ENCODE peak calls at places on chromosomes 1 and 21, in four cellular contexts. Z, S, X and Q are unnamed samples.

GRCh38 chr1:217857061-217857460 is 225.9 kb downstream of the SPATA17 start:
- DNase-seq in X (no peak), S (no peak), Z (no peak), Q (no peak)

GRCh38 chr1:155847823-155848529 is 9.0 kb downstream of the GON4L start:
- DNase-seq in S (no peak), Z (no peak), X (no peak), Q (no peak)

GRCh38 chr1:212979340-212980122 is 29.2 kb downstream of the VASH2 start:
- DNase-seq in X (no peak), Z (no peak), S (no peak), Q (no peak)

GRCh38 chr1:246008256-246008901 is 498.7 kb downstream of the SMYD3 start:
- DNase-seq in X (no peak), S (no peak), Z (no peak), Q (no peak)

GRCh38 chr1:18948048-18948912 is 8.2 kb downstream of the IFFO2 start:
- DNase-seq in Z (no peak), S (no peak), X (peak; percentile 51), Q (no peak)

GRCh38 chr1:6414443-6414844 is 5.3 kb downstream of the HES2 start:
- DNase-seq in Z (no peak), X (no peak), S (no peak), Q (peak; percentile 55)

GRCh38 chr21:27462786-27463185 is 495.9 kb upstream of the ADAMTS5 start:
- DNase-seq in Z (no peak), S (no peak), X (no peak), Q (no peak)

GRCh38 chr1:1929639-1930545 is 10.8 kb upstream of the TMEM52 start:
- DNase-seq in Z (no peak), S (no peak), X (peak; percentile 16), Q (no peak)

GRCh38 chr1:209064850-209065249 is 518.7 kb upstream of the CAMK1G start:
- DNase-seq in Z (no peak), X (no peak), S (no peak), Q (no peak)

GRCh38 chr1:209063816-209064664 is 519.5 kb upstream of the CAMK1G start:
- DNase-seq in S (no peak), Z (no peak), X (no peak), Q (no peak)

GRCh38 chr1:209065350-209065749 is 518.2 kb upstream of the CAMK1G start:
- DNase-seq in X (no peak), S (no peak), Z (no peak), Q (no peak)

GRCh38 chr1:209062081-209062480 is 521.4 kb upstream of the CAMK1G start:
- DNase-seq in Z (no peak), S (no peak), X (no peak), Q (no peak)

GRCh38 chr1:209062863-209063262 is 520.7 kb upstream of the CAMK1G start:
- DNase-seq in X (no peak), Z (no peak), S (no peak), Q (no peak)
- H3K4me3 ChIP-seq in X (no peak overlapping the region), Z (no peak overlapping the region), S (no peak overlapping the region), Q (no peak overlapping the region)

GRCh38 chr1:54223441-54224202 is 23.7 kb downstream of the MRPL37 start:
- DNase-seq in S (no peak), X (no peak), Z (no peak), Q (no peak)
- TF ChIP-seq POLR2A in S (no peak), X (no peak), Z (no peak), Q (no peak)

GRCh38 chr1:243568793-243569192 is 281.2 kb downstream of the AKT3 start:
- DNase-seq in S (no peak), X (no peak), Z (no peak), Q (no peak)
- H3K4me3 ChIP-seq in S (no peak overlapping the region), X (no peak overlapping the region), Z (no peak overlapping the region), Q (no peak overlapping the region)

DNA sequence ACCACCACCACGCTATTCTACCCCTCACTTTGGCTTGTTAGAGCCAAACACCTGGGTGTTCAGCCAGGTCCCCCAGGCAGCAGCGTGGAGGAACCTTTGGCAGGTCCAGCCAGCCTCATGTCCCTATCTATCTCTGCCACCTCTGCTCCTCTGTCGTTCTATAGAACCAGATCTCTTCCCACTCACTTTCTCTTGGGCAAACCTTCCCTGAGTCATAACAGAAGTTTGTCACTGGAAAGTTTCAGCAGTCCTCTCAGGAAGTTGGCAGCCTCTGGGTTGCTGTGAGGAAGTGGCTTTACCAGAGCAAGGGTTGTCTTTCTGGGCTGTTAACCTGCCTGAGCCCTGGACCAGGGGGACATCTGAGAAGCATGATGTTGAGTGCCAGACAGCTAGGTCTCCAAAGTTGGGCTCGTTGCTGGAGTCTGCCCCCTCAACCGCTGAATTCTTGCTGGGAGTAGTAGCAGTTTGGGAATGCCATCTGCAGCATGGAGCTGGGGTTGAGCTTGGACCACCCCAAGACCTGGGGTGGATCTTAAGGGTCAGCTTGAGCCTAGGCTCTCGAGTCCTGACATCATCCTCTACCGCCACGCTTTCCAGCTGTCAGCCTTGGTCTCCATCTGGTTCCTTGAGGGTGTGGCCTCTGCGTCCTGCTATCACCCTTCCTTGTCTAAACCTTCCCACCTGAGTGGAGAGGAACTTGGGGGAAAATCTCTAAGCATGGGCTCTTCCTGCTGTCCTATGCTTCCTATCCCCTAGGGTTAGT is 870 bp upstream of the SH3BGRL3 start:
- DNase-seq in S (peak; percentile 77), X (no peak), Z (no peak), Q (no peak)
- TF ChIP-seq POLR2A in S (no peak), X (peak; percentile 21), Z (no peak), Q (no peak)

GRCh38 chr1:203662821-203663220 is 36.2 kb downstream of the ATP2B4 start:
- DNase-seq in S (no peak), X (no peak), Z (no peak), Q (no peak)
- H3K4me3 ChIP-seq in S (no peak overlapping the region), X (no peak overlapping the region), Z (no peak overlapping the region), Q (no peak overlapping the region)

GRCh38 chr1:145963218-145964019 is 956 bp downstream of the ANKRD34A start:
- DNase-seq in S (no peak), Z (no peak), X (no peak), Q (no peak)
- TF ChIP-seq POLR2A in S (no peak), Z (no peak), X (no peak), Q (no peak)

DNA sequence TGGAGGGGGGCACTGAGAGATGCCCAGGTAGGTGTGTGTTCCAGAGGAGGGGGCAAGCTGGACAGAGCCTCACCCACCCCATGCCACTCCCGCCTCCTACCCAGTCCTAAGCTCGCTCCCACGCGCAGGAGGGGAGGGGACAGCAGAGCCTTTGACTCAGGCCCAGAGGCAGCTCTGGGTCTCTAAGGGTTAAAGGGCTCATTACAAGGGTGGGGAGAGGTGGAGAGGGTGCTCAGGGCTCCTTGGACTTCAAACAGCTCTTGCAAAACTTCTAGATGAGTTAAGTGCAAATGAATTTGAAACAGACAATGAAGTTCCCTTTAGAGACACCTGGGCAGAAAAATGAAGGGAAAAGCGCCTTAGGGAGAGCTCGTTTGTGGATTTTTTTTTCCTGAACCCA is 104.2 kb upstream of the CASZ1 start:
- DNase-seq in Z (no peak), X (no peak), S (no peak), Q (no peak)
- H3K4me3 ChIP-seq in Z (no peak overlapping the region), X (no peak overlapping the region), S (no peak overlapping the region), Q (no peak overlapping the region)

GRCh38 chr1:79859212-79859948 is 852.9 kb upstream of the ADGRL4 start:
- DNase-seq in X (no peak), Z (no peak), S (no peak), Q (no peak)
- TF ChIP-seq POLR2A in X (no peak), Z (no peak), S (no peak), Q (no peak)

GRCh38 chr1:43531906-43532584 is 1.4 kb downstream of the PTPRF start:
- DNase-seq in X (no peak), S (no peak), Z (no peak), Q (no peak)
- H3K4me3 ChIP-seq in X (no peak overlapping the region), S (peak overlapping the region; percentile 25), Z (peak overlapping the region; percentile 90), Q (peak overlapping the region; percentile 61)